ENCODE peak calls at places on chromosomes 5 and 9, in five cellular contexts. C is activated T-cell treated with anti-CD3 and anti-CD28 coated beads for 1 hour; T is Jurkat, Clone E6-1; G is A549; W is iris pigment epithelial cell. J is an unnamed sample.

GRCh38 chr5:107874810-107875209 is 204.1 kb upstream of the EFNA5 start:
- DNase-seq in C (no peak), T (peak), G (no peak), W (no peak), J (no peak)

GRCh38 chr9:80492221-80492620 is 920.5 kb downstream of the TLE4 start:
- DNase-seq in C (no peak), T (no peak), G (no peak), W (peak), J (no peak)

GRCh38 chr9:69485466-69485865 is 160.5 kb downstream of the ENTREP1 start:
- DNase-seq in C (no peak), T (no peak), G (no peak), W (no peak), J (no peak)

GRCh38 chr9:27539479-27540441 is 10.1 kb upstream of the MOB3B start:
- DNase-seq in C (no peak), T (no peak), G (no peak), W (peak), J (no peak)

GRCh38 chr5:127521138-127521770 is 3.8 kb downstream of the PRRC1 start:
- DNase-seq in C (no peak), T (no peak), G (no peak), W (no peak), J (no peak)

GRCh38 chr9:109956811-109957440 is 176.9 kb downstream of the PALM2AKAP2 start:
- DNase-seq in C (no peak), T (no peak), G (no peak), W (no peak), J (peak)

GRCh38 chr5:172886974-172887491 is 53.0 kb downstream of the ERGIC1 start:
- DNase-seq in C (no peak), T (no peak), G (no peak), W (peak), J (no peak)

GRCh38 chr5:139146809-139147742 is 51.1 kb downstream of the SIL1 start:
- DNase-seq in C (no peak), T (peak), G (no peak), W (no peak), J (peak)

GRCh38 chr9:113164536-113165300 is 13.9 kb downstream of the SLC31A2 start:
- DNase-seq in C (no peak), T (no peak), G (no peak), W (peak), J (no peak)

GRCh38 chr5:38776494-38776893 is 69.3 kb upstream of the OSMR start:
- DNase-seq in C (no peak), T (no peak), G (no peak), W (no peak), J (no peak)

GRCh38 chr9:82332774-82333152 is 344.2 kb downstream of the SPATA31D1 start:
- DNase-seq in C (no peak), T (no peak), G (no peak), W (peak), J (peak)

GRCh38 chr5:171093598-171093997 is 215.4 kb upstream of the TLX3 start:
- DNase-seq in C (no peak), T (no peak), G (no peak), W (peak), J (no peak)

GRCh38 chr9:37953204-37953774 is 49.4 kb upstream of the SLC25A51 start:
- DNase-seq in C (no peak), T (no peak), G (no peak), W (no peak), J (no peak)

GRCh38 chr5:35029333-35029732 is 18.4 kb downstream of the AGXT2 start:
- DNase-seq in C (no peak), T (no peak), G (no peak), W (peak), J (no peak)

GRCh38 chr5:59845733-59846132 is 47.8 kb downstream of the PDE4D start:
- DNase-seq in C (no peak), T (no peak), G (no peak), W (peak), J (no peak)

GRCh38 chr5:162227075-162227474 is 159.5 kb downstream of the GABRG2 start:
- DNase-seq in C (no peak), T (no peak), G (no peak), W (no peak), J (no peak)

GRCh38 chr5:131212471-131213021 is 41.8 kb downstream of the LYRM7 start:
- DNase-seq in C (no peak), T (no peak), G (no peak), W (peak), J (no peak)

GRCh38 chr9:2017459-2018161 is 2.5 kb downstream of the SMARCA2 start:
- DNase-seq in C (peak), T (peak), G (peak), W (peak), J (peak)

GRCh38 chr5:108295588-108296368 is 86.1 kb downstream of the FBXL17 start:
- DNase-seq in C (no peak), T (no peak), G (no peak), W (peak), J (no peak)

GRCh38 chr9:137156567-137157375 is 13.1 kb downstream of the LRRC26 start:
- DNase-seq in C (peak), T (peak), G (no peak), W (peak), J (no peak)

GRCh38 chr9:116491219-116491618 is 195.9 kb upstream of the TRIM32 start:
- DNase-seq in C (no peak), T (no peak), G (no peak), W (no peak), J (no peak)

GRCh38 chr5:83149671-83150070 is 72.3 kb downstream of the XRCC4 start:
- DNase-seq in C (no peak), T (no peak), G (peak), W (peak), J (no peak)

GRCh38 chr9:134951461-134951860 is 33.7 kb upstream of the FCN1 start:
- DNase-seq in C (no peak), T (no peak), G (no peak), W (no peak), J (no peak)

GRCh38 chr5:172119921-172120688 is 67.9 kb downstream of the STK10 start:
- DNase-seq in C (no peak), T (no peak), G (no peak), W (no peak), J (no peak)

GRCh38 chr5:129716235-129717030 is 31.5 kb upstream of the MINAR2 start:
- DNase-seq in C (no peak), T (no peak), G (no peak), W (no peak), J (no peak)